ENCODE peak calls at places on chromosomes 5 and 9, in five cellular contexts. U is thyroid gland, K is brain microvascular endothelial cell, N is psoas muscle, R is HCT116. I is an unnamed sample.

GRCh38 chr5:153504726-153505125 is 14.3 kb downstream of the GRIA1 start:
- DNase-seq in U (no peak), K (no peak), N (no peak), R (no peak), I (no peak)

GRCh38 chr9:94913550-94913949 is 187.1 kb downstream of the AOPEP start:
- DNase-seq in U (no peak), K (no peak), N (no peak), R (no peak), I (no peak)

GRCh38 chr9:95409650-95410426 is 92.3 kb upstream of the FANCC start:
- DNase-seq in U (no peak), K (peak), N (no peak), R (peak), I (no peak)

GRCh38 chr9:35689351-35689600 is 449 bp downstream of the TPM2 start:
- DNase-seq in U (no peak), K (no peak), N (no peak), R (no peak), I (no peak)

GRCh38 chr9:123568691-123569342 is 212.8 kb downstream of the CRB2 start:
- DNase-seq in U (no peak), K (no peak), N (no peak), R (no peak), I (no peak)

GRCh38 chr5:116355819-116356601 is 218.6 kb downstream of the SEMA6A start:
- DNase-seq in U (no peak), K (no peak), N (no peak), R (no peak), I (no peak)

GRCh38 chr5:149466457-149466972 is 84.7 kb downstream of the CSNK1A1 start:
- DNase-seq in U (no peak), K (peak), N (peak), R (no peak), I (peak)

GRCh38 chr5:178213003-178213449 is 8.7 kb downstream of the HNRNPAB start:
- DNase-seq in U (no peak), K (no peak), N (no peak), R (no peak), I (peak)

GRCh38 chr5:135373747-135374515 is 25.1 kb downstream of the MACROH2A1 start:
- DNase-seq in U (peak), K (no peak), N (peak), R (no peak), I (peak)

GRCh38 chr5:160064441-160064840 is 54.8 kb downstream of the PWWP2A start:
- DNase-seq in U (no peak), K (no peak), N (no peak), R (no peak), I (no peak)

GRCh38 chr5:76663573-76663972 is 40.4 kb upstream of the F2RL2 start:
- DNase-seq in U (no peak), K (no peak), N (no peak), R (no peak), I (no peak)

GRCh38 chr5:156534906-156535305 is 207.9 kb downstream of the SGCD start:
- DNase-seq in U (no peak), K (no peak), N (no peak), R (no peak), I (no peak)

GRCh38 chr9:19641046-19641445 is 147.8 kb downstream of the SLC24A2 start:
- DNase-seq in U (no peak), K (no peak), N (no peak), R (no peak), I (no peak)

GRCh38 chr9:100222674-100223073 is 123.6 kb downstream of the INVS start:
- DNase-seq in U (no peak), K (no peak), N (no peak), R (no peak), I (no peak)

GRCh38 chr9:3513265-3513818 is 12.5 kb downstream of the RFX3 start:
- DNase-seq in U (no peak), K (no peak), N (no peak), R (no peak), I (no peak)
- TF ChIP-seq CTCF in U (no peak), K (no peak), N (no peak), R (no peak), I (no peak)

GRCh38 chr5:96627792-96628191 is 34.4 kb upstream of the CAST start:
- DNase-seq in U (no peak), K (no peak), N (no peak), R (no peak), I (no peak)
- H3K4me3 ChIP-seq in U (no peak), K (no peak), N (no peak), R (no peak), I (no peak)

GRCh38 chr9:137748311-137748710 is 129.3 kb upstream of the CACNA1B start:
- DNase-seq in U (no peak), K (no peak), N (peak), R (no peak), I (no peak)

GRCh38 chr9:137744632-137745183 is 125.9 kb downstream of the EHMT1 start:
- DNase-seq in U (no peak), K (no peak), N (no peak), R (no peak), I (no peak)

GRCh38 chr9:137743695-137744094 is 124.9 kb downstream of the EHMT1 start:
- DNase-seq in U (no peak), K (no peak), N (no peak), R (no peak), I (no peak)

GRCh38 chr9:137742698-137743097 is 123.9 kb downstream of the EHMT1 start:
- DNase-seq in U (no peak), K (peak), N (no peak), R (no peak), I (peak)

DNA sequence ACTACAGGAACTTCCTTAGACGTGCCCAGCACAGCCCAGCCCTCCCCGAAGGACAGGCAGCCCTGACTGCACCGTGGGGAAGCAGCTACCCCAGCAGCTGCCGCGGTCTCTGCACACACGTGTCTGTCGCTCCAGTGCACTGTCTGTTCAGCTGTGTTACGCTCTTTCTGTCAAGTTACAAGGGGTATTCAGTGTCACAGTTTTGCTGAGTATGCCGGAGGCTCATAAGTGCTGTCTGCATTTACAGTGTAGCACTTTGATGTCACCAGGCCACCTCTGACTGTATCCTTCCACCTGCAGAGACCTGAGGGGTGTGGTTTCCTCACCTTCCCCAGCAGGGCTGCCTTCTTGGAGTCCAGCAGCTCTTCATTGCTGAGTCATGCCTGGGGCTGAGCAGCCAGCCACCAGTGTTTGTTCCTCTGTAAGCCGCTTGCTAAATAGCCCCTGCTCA is 126.8 kb downstream of the EHMT1 start:
- DNase-seq in U (peak), K (peak), N (peak), R (peak), I (peak)
- H3K27ac ChIP-seq in U (no peak), K (no peak), N (peak), R (peak), I (peak)

GRCh38 chr5:110333384-110333783 is 393.1 kb downstream of the TMEM232 start:
- DNase-seq in U (no peak), K (peak), N (no peak), R (peak), I (no peak)
- TF ChIP-seq CTCF in U (no peak), K (peak), N (no peak), R (no peak), I (no peak)

DNA sequence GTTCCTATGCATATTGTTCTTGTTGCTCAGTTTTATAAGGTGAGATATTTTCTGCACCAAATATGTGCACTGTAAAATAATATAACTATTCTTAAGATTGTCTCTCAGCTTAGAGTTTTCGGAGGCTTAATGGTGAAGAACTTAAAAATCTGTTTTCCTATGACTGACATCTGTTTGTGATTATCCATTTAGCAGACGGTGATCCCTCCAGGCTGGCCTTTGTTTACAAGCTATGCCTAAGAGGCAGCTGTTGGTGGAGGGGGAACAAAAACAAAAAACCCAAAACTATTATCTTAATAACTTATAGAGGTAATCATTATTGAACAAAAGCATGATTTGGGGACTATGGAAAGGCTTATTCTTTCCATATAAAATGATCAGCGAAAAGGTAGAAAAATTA is 660 bp downstream of the PDCD1LG2 start:
- DNase-seq in U (no peak), K (no peak), N (no peak), R (no peak), I (no peak)
- H3K4me3 ChIP-seq in U (no peak), K (peak), N (peak), R (no peak), I (peak)

GRCh38 chr9:114621561-114621960 is 10.5 kb downstream of the TMEM268 start:
- DNase-seq in U (no peak), K (no peak), N (no peak), R (no peak), I (no peak)

GRCh38 chr9:114621975-114622609 is 11.0 kb downstream of the TMEM268 start:
- DNase-seq in U (peak), K (peak), N (no peak), R (no peak), I (no peak)

GRCh38 chr9:114616684-114617520 is 5.8 kb downstream of the TMEM268 start:
- DNase-seq in U (peak), K (no peak), N (peak), R (no peak), I (no peak)

GRCh38 chr9:114614373-114614772 is 3.3 kb downstream of the TMEM268 start:
- DNase-seq in U (no peak), K (no peak), N (no peak), R (no peak), I (no peak)

GRCh38 chr9:114619205-114619758 is 8.2 kb downstream of the TMEM268 start:
- DNase-seq in U (peak), K (no peak), N (no peak), R (no peak), I (no peak)
- H3K27ac ChIP-seq in U (peak), K (no peak), N (no peak), R (no peak), I (no peak)

GRCh38 chr5:142235870-142236672 is 88.8 kb downstream of the SPRY4 start:
- DNase-seq in U (no peak), K (no peak), N (no peak), R (no peak), I (no peak)
- TF ChIP-seq CTCF in U (no peak), K (no peak), N (no peak), R (no peak), I (no peak)

DNA sequence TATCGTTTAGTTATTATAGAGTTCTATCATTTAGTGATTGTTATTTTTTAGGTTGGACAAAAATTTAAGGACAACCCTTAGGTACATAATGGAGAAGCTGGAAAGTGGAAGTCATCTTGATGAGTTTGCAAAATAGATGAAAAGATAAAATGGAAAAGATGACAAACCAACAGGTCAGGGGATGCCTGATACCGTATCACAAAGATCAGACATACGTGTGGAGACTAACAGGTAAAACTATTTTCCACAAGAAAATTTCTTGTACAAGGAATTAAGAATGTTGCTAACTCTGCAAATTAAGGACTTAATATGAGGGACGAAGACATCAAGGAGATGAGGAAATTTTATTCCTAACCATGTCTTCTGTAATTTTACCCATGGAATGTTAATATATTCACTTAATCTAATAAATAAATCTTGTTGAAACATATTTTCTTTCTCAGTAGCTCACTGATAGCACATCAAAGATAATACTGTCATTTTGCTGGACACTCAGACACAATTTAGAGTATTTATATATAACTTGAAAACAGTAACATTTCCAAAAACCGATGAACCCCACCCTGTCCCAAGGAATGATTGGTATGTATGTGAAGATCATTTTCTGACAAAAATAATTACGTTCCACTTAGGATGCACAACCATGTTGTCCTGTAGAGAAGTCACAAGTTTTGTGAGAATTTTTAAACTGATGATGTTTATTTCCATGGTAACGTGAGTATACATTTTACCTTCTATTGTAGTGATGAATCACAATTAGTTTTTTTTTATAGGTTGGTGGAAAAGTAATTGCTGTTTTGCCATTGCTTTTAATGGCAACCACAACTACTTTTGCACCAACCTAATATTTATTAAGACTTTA is 2.6 kb downstream of the LURAP1L start:
- DNase-seq in U (no peak), K (no peak), N (no peak), R (no peak), I (no peak)
- H3K4me3 ChIP-seq in U (no peak), K (peak), N (peak), R (no peak), I (peak)

GRCh38 chr9:14692536-14692917 is 705 bp downstream of the ZDHHC21 start:
- DNase-seq in U (no peak), K (no peak), N (no peak), R (no peak), I (no peak)
- H3K27ac ChIP-seq in U (no peak), K (no peak), N (peak), R (no peak), I (peak)

DNA sequence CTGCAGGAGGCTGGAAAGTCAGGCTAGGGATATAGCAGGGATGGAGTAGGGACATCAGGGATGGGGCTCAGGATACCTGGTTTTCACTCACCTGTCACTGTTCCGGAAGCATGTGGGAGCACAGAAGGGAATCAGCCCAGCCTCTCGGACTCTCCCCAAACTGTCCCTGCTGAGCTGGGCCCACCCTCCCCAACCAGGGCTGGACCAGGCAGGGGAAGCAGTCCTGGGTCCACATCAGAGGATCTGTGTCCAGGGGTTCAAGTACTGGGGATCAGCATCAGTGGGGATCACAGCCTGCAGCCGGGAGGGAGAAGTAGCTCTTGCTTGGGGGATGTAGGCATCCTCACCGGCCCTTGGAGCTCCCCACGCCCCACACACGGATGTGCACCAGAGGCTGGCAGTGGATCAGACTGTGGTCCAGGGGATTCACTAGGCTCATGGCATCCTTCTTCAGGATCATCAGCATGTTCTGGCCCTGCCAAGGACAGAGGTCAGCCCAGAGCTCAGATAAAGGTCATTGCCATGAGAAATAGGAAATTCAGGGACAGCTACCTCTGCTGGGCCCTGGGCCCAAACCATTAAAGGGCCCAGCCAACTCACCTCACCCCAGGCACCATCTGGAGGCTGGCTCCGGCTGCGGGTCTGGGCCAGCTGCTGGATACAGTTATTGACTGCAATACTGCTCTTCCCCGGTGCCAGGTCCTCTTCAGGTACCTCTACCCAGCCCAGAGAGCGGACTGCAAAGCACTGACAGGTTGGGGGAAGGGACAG is 2.5 kb downstream of the APBB3 start:
- DNase-seq in U (no peak), K (no peak), N (no peak), R (no peak), I (no peak)
- TF ChIP-seq CTCF in U (no peak), K (no peak), N (no peak), R (no peak), I (no peak)